ENCODE peak calls at places on chromosomes 1 and 21, in four cellular contexts. One of them, this sample, is unnamed.

GRCh38 chr21:24903954-24904635 is 703.2 kb downstream of the MRPL39 start:
- DNase-seq in HepG2: no peak
- DNase-seq in mammary epithelial cell: no peak
- DNase-seq in K562: no peak
- DNase-seq in this sample: no peak

GRCh38 chr1:45647248-45648021 is 23.6 kb upstream of the CCDC17 start:
- DNase-seq in HepG2: no peak
- DNase-seq in mammary epithelial cell: no peak
- DNase-seq in K562: no peak
- DNase-seq in this sample: no peak

GRCh38 chr1:64000021-64000420 is 203.4 kb upstream of the UBE2U start:
- DNase-seq in HepG2: no peak
- DNase-seq in mammary epithelial cell: peak; percentile 61
- DNase-seq in K562: no peak
- DNase-seq in this sample: no peak

GRCh38 chr1:224067621-224068457 is 46.1 kb upstream of the FBXO28 start:
- DNase-seq in HepG2: no peak
- DNase-seq in mammary epithelial cell: peak; percentile 86
- DNase-seq in K562: peak; percentile 38
- DNase-seq in this sample: no peak

GRCh38 chr1:48139275-48139674 is 83.2 kb upstream of the SLC5A9 start:
- DNase-seq in HepG2: no peak
- DNase-seq in mammary epithelial cell: no peak
- DNase-seq in K562: no peak
- DNase-seq in this sample: no peak

GRCh38 chr21:31710586-31710985 is 21.3 kb downstream of the SCAF4 start:
- DNase-seq in HepG2: no peak
- DNase-seq in mammary epithelial cell: no peak
- DNase-seq in K562: no peak
- DNase-seq in this sample: no peak

GRCh38 chr1:184563308-184563707 is 176.5 kb downstream of the C1orf21 start:
- DNase-seq in HepG2: no peak
- DNase-seq in mammary epithelial cell: peak; percentile 16
- DNase-seq in K562: peak; percentile 9
- DNase-seq in this sample: no peak

GRCh38 chr1:32494196-32494595 is 29.3 kb downstream of the ZBTB8B start:
- DNase-seq in HepG2: no peak
- DNase-seq in mammary epithelial cell: peak; percentile 57
- DNase-seq in K562: peak; percentile 18
- DNase-seq in this sample: no peak

GRCh38 chr21:38766987-38767722 is 38.6 kb upstream of the ETS2 start:
- DNase-seq in HepG2: peak; percentile 20
- DNase-seq in mammary epithelial cell: peak; percentile 83
- DNase-seq in K562: no peak
- DNase-seq in this sample: no peak

GRCh38 chr1:205454903-205455335 is 926 bp downstream of the BLACAT1 start:
- DNase-seq in HepG2: no peak
- DNase-seq in mammary epithelial cell: no peak
- DNase-seq in K562: no peak
- DNase-seq in this sample: no peak

GRCh38 chr1:29280780-29281131 is 44.4 kb downstream of the PTPRU start:
- DNase-seq in HepG2: no peak
- DNase-seq in mammary epithelial cell: peak; percentile 73
- DNase-seq in K562: no peak
- DNase-seq in this sample: no peak

GRCh38 chr1:32733573-32734321 is 31.2 kb upstream of the SYNC start:
- DNase-seq in HepG2: peak; percentile 61
- DNase-seq in mammary epithelial cell: no peak
- DNase-seq in K562: peak; percentile 77
- DNase-seq in this sample: no peak

GRCh38 chr1:184158911-184159701 is 107.6 kb downstream of the TSEN15 start:
- DNase-seq in HepG2: no peak
- DNase-seq in mammary epithelial cell: peak; percentile 82
- DNase-seq in K562: no peak
- DNase-seq in this sample: peak; percentile 30

GRCh38 chr1:89897347-89898133 is 76.7 kb downstream of the LRRC8D start:
- DNase-seq in HepG2: no peak
- DNase-seq in mammary epithelial cell: no peak
- DNase-seq in K562: peak; percentile 54
- DNase-seq in this sample: no peak

GRCh38 chr1:245156041-245156735 is 1.4 kb downstream of the KIF26B start:
- DNase-seq in HepG2: peak; percentile 50
- DNase-seq in mammary epithelial cell: peak; percentile 82
- DNase-seq in K562: peak; percentile 89
- DNase-seq in this sample: no peak

GRCh38 chr1:245153081-245153644 is 1.6 kb upstream of the KIF26B start:
- DNase-seq in HepG2: peak; percentile 43
- DNase-seq in mammary epithelial cell: peak; percentile 65
- DNase-seq in K562: peak; percentile 87
- DNase-seq in this sample: peak; percentile 51

GRCh38 chr1:245155186-245156040 is 628 bp downstream of the KIF26B start:
- DNase-seq in HepG2: no peak
- DNase-seq in mammary epithelial cell: peak; percentile 29
- DNase-seq in K562: peak; percentile 24
- DNase-seq in this sample: no peak

GRCh38 chr1:245154429-245155185 is at the start of gene KIF26B:
- DNase-seq in HepG2: peak; percentile 47
- DNase-seq in mammary epithelial cell: peak; percentile 67
- DNase-seq in K562: peak; percentile 55
- DNase-seq in this sample: no peak

GRCh38 chr1:245153645-245154428 is 948 bp upstream of the KIF26B start:
- DNase-seq in HepG2: no peak
- DNase-seq in mammary epithelial cell: peak; percentile 17
- DNase-seq in K562: peak; percentile 15
- DNase-seq in this sample: no peak
- TF ChIP-seq EZH2 in HepG2: no peak
- TF ChIP-seq EZH2 in mammary epithelial cell: no peak
- TF ChIP-seq EZH2 in K562: no peak
- TF ChIP-seq EZH2 in this sample: no peak

DNA sequence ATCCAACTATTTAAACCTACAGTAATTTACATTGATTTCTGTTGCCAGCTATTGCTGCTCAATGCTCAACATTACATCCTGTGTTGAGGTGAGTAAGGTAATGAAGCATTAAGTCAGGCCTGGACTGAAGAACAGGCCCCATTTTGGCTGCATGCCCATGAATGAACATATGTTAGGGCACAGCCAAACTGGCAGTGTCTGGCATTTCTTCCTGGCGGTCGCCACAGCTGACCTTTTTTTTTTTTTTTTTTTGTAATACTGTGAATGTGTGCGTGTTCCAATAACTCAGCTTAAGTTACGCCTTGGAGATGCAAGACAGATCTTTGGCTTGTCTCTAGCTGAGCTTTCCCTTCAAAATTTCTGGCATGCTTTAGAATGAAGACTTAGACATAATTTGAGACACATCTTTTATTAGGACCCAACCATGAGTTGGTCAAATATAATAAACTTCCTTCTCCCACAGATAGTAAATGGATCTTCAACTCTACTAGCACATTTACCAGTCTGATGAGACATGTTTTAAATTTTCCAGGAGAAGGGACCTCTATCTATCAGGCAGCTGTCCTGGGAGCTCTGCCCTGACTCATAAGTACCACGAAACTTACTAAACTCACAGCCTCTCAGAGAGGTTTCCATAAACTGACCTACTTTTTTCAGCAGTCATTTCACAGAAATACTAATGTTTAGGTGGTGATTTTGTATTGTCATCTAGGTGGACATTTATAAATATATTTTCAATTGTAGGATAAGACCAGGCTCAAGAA is 341.1 kb upstream of the RUNX1 start:
- DNase-seq in HepG2: no peak
- DNase-seq in mammary epithelial cell: peak; percentile 88
- DNase-seq in K562: no peak
- DNase-seq in this sample: no peak
- H3K9ac ChIP-seq in HepG2: no peak overlapping the region
- H3K9ac ChIP-seq in mammary epithelial cell: no peak overlapping the region
- H3K9ac ChIP-seq in K562: no peak overlapping the region
- H3K9ac ChIP-seq in this sample: no peak overlapping the region

DNA sequence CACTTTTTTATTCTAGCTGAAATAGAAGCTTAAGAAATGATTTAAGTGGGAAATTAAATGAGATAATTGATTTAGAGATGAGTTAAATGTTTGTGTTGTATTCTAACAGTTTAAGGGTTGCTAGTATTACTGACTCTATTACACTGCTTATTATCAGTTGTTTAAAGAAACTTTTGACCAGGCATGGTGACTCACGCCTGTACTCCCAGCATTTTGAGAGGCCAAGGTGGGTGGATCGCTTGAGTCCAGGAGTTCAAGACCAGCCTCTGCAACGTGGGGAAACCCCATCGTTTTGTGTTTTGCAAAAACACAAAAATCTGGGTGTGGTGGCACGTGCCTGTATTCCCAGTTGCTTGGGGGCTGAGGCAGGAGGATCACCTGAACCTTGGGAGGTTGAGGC is 14.2 kb downstream of the CLIC4 start:
- DNase-seq in HepG2: no peak
- DNase-seq in mammary epithelial cell: no peak
- DNase-seq in K562: no peak
- DNase-seq in this sample: no peak
- H3K27ac ChIP-seq in HepG2: no peak overlapping the region
- H3K27ac ChIP-seq in mammary epithelial cell: no peak overlapping the region
- H3K27ac ChIP-seq in K562: no peak overlapping the region
- H3K27ac ChIP-seq in this sample: no peak overlapping the region

GRCh38 chr1:211133393-211133840 is 531 bp downstream of the KCNH1 start:
- DNase-seq in HepG2: no peak
- DNase-seq in mammary epithelial cell: peak; percentile 6
- DNase-seq in K562: no peak
- DNase-seq in this sample: no peak
- TF ChIP-seq EZH2 in HepG2: no peak
- TF ChIP-seq EZH2 in mammary epithelial cell: no peak
- TF ChIP-seq EZH2 in K562: no peak
- TF ChIP-seq EZH2 in this sample: no peak

GRCh38 chr1:36533897-36534296 is 51.2 kb upstream of the CSF3R start:
- DNase-seq in HepG2: no peak
- DNase-seq in mammary epithelial cell: no peak
- DNase-seq in K562: no peak
- DNase-seq in this sample: no peak
- H3K9ac ChIP-seq in HepG2: no peak overlapping the region
- H3K9ac ChIP-seq in mammary epithelial cell: no peak overlapping the region
- H3K9ac ChIP-seq in K562: no peak overlapping the region
- H3K9ac ChIP-seq in this sample: no peak overlapping the region

GRCh38 chr1:91683598-91683951 is 182.9 kb downstream of the CDC7 start:
- DNase-seq in HepG2: no peak
- DNase-seq in mammary epithelial cell: no peak
- DNase-seq in K562: no peak
- DNase-seq in this sample: no peak

GRCh38 chr1:91682882-91683597 is 182.4 kb downstream of the CDC7 start:
- DNase-seq in HepG2: no peak
- DNase-seq in mammary epithelial cell: no peak
- DNase-seq in K562: no peak
- DNase-seq in this sample: no peak

GRCh38 chr1:91684599-91685196 is 184.0 kb downstream of the CDC7 start:
- DNase-seq in HepG2: no peak
- DNase-seq in mammary epithelial cell: no peak
- DNase-seq in K562: peak; percentile 33
- DNase-seq in this sample: peak; percentile 73

GRCh38 chr1:91687452-91687851 is 186.8 kb downstream of the CDC7 start:
- DNase-seq in HepG2: no peak
- DNase-seq in mammary epithelial cell: no peak
- DNase-seq in K562: no peak
- DNase-seq in this sample: no peak

DNA sequence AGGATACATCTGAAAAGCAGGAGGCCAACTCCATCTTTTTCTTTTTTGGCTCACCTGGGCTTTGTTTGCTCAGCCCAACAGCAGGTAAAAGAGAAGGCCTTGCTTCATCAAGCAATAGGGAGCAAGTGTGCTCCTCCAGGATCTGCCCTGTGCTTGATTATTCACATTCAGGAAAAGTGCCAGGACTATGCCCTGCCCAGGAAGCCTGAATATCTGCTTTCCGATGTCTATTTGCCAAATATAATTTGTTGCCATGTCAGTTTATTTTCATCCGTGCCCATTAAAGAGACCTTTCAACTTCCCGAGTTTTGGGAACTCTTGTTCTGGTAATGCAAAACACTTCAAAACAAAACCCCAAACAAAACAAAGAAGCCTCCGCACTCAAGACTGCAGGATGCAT is 185.3 kb downstream of the CDC7 start:
- DNase-seq in HepG2: no peak
- DNase-seq in mammary epithelial cell: no peak
- DNase-seq in K562: no peak
- DNase-seq in this sample: no peak
- H3K27ac ChIP-seq in HepG2: no peak overlapping the region
- H3K27ac ChIP-seq in mammary epithelial cell: no peak overlapping the region
- H3K27ac ChIP-seq in K562: no peak overlapping the region
- H3K27ac ChIP-seq in this sample: no peak overlapping the region

GRCh38 chr1:231121533-231121932 is 40.3 kb upstream of the TRIM67 start:
- DNase-seq in HepG2: no peak
- DNase-seq in mammary epithelial cell: no peak
- DNase-seq in K562: no peak
- DNase-seq in this sample: no peak

GRCh38 chr1:231124746-231125145 is 37.1 kb upstream of the TRIM67 start:
- DNase-seq in HepG2: peak; percentile 13
- DNase-seq in mammary epithelial cell: no peak
- DNase-seq in K562: no peak
- DNase-seq in this sample: no peak

GRCh38 chr1:231130509-231130908 is 31.3 kb upstream of the TRIM67 start:
- DNase-seq in HepG2: no peak
- DNase-seq in mammary epithelial cell: no peak
- DNase-seq in K562: no peak
- DNase-seq in this sample: no peak

GRCh38 chr1:231122143-231122542 is 39.7 kb upstream of the TRIM67 start:
- DNase-seq in HepG2: no peak
- DNase-seq in mammary epithelial cell: no peak
- DNase-seq in K562: no peak
- DNase-seq in this sample: peak; percentile 39

DNA sequence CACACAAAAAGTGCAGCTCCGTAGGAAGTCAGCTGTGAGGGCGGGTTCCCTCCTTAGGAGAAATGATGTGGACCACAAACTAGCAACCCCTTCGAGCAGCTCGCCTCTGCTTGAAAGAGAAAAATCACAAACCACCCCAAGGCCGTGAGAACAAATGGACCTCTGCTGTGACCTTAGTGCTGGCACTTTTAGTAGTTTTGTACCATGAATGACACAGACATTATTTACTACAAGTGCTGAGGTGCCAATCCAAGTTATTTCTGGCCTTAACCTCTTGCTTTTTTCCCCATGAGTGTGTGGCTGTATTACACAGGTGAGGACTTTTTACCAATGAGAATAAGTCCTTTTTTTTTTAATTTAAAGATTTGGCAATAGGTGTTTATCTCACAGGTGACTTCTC is 35.7 kb upstream of the TRIM67 start:
- DNase-seq in HepG2: no peak
- DNase-seq in mammary epithelial cell: no peak
- DNase-seq in K562: no peak
- DNase-seq in this sample: no peak
- TF ChIP-seq EZH2 in HepG2: no peak
- TF ChIP-seq EZH2 in mammary epithelial cell: no peak
- TF ChIP-seq EZH2 in K562: no peak
- TF ChIP-seq EZH2 in this sample: no peak

GRCh38 chr1:2314297-2314802 is 77.0 kb downstream of the MORN1 start:
- DNase-seq in HepG2: peak; percentile 53
- DNase-seq in mammary epithelial cell: no peak
- DNase-seq in K562: no peak
- DNase-seq in this sample: no peak
- H3K9ac ChIP-seq in HepG2: peak overlapping the region; percentile 56
- H3K9ac ChIP-seq in mammary epithelial cell: no peak overlapping the region
- H3K9ac ChIP-seq in K562: peak overlapping the region; percentile 56
- H3K9ac ChIP-seq in this sample: peak overlapping the region; percentile 72